ENCODE peak calls at places on chromosome 3, in five cellular contexts. R is Calu3, V is RWPE1, I is A673, A is sigmoid colon. C is an unnamed sample.
A peak's percentile ranks its signal among the peaks of the same experiment; 100 is the strongest.

GRCh38 chr3:128585974-128586373 is 64.6 kb downstream of the RPN1 start:
- DNase-seq in R (peak; percentile 69), I (no peak), V (no peak), A (no peak), C (no peak)

GRCh38 chr3:119311191-119311925 is 17.2 kb downstream of the ARHGAP31 start:
- DNase-seq in A (no peak), V (peak; percentile 64), R (no peak), I (no peak), C (no peak)

GRCh38 chr3:142724682-142725351 is 983 bp downstream of the TRPC1 start:
- DNase-seq in I (peak; percentile 21), A (peak; percentile 71), R (peak; percentile 55), V (peak; percentile 34), C (peak; percentile 66)

GRCh38 chr3:99721633-99722007 is 83.2 kb downstream of the COL8A1 start:
- DNase-seq in R (no peak), V (no peak), A (no peak), I (no peak), C (no peak)

GRCh38 chr3:165505657-165506056 is 309.5 kb upstream of the SLITRK3 start:
- DNase-seq in I (no peak), A (no peak), R (no peak), V (no peak), C (no peak)

GRCh38 chr3:182413061-182413460 is 380.2 kb upstream of the ATP11B start:
- DNase-seq in A (no peak), V (no peak), I (no peak), R (no peak), C (no peak)

GRCh38 chr3:182455011-182455410 is 338.3 kb upstream of the ATP11B start:
- DNase-seq in V (no peak), A (no peak), R (no peak), I (no peak), C (no peak)

GRCh38 chr3:16148783-16149182 is 25.7 kb upstream of the GALNT15 start:
- DNase-seq in R (no peak), V (no peak), I (peak; percentile 18), A (peak; percentile 96), C (no peak)

GRCh38 chr3:27614592-27614991 is 107.5 kb downstream of the EOMES start:
- DNase-seq in V (no peak), R (no peak), I (no peak), A (no peak), C (no peak)

GRCh38 chr3:89179355-89179997 is 72.1 kb downstream of the EPHA3 start:
- DNase-seq in R (no peak), I (peak; percentile 87), A (no peak), V (peak; percentile 8), C (no peak)

GRCh38 chr3:139020868-139021234 is at the start of gene PRR23B:
- DNase-seq in A (no peak), I (peak; percentile 14), R (no peak), V (no peak), C (no peak)

GRCh38 chr3:179418610-179419009 is 32.7 kb downstream of the GNB4 start:
- DNase-seq in A (no peak), I (no peak), V (no peak), R (no peak), C (no peak)

GRCh38 chr3:179425075-179425474 is 26.2 kb downstream of the GNB4 start:
- DNase-seq in R (no peak), A (no peak), I (no peak), V (no peak), C (no peak)

GRCh38 chr3:179416681-179417080 is 34.6 kb downstream of the GNB4 start:
- DNase-seq in I (no peak), V (no peak), R (no peak), A (no peak), C (no peak)

DNA sequence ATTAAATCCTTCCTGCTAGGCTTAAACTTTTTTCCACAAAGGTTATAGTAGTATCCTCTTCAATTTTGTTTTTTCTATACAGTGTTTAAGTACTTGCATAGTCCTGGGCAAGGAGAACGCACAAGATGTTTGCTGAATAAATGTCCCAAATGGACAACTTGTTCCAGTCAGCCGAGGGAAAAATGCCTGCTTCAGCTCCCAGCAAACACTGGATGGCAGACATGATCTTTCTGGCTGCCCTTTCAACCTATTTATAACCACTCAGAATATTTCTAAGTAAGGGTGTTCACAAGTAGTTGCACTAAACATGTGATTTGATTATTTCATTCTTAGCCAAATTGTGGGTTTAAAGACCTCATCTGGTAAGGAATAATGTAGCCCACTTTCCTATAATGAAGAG is 29.8 kb downstream of the GNB4 start:
- DNase-seq in R (no peak), V (peak; percentile 20), I (peak; percentile 35), A (no peak), C (no peak)
- TF ChIP-seq CTCF in R (no peak), V (peak; percentile 35), I (peak; percentile 47), A (peak; percentile 18), C (peak; percentile 25)

DNA sequence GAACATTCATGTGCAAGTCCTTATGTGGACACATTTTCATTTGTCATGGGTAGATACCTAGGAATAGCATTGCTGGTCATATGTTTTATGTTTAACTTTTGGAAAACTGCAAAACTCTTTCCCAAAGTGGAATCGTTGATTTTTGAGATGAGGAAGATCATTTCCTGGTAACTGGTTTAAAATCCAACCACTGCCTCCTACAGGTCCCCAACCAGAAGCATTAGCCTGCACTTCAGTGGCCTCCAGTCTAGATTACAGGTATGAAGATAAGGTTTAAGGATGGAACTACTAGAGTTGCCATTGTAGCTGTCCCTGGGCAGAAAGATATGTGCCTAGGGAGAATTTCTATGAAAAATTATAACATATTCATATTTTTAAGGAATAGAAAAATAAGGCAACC is 48.7 kb upstream of the BHLHE40 start:
- DNase-seq in R (no peak), A (no peak), I (no peak), V (no peak), C (no peak)
- TF ChIP-seq CTCF in R (no peak), A (no peak), I (no peak), V (no peak), C (no peak)

DNA sequence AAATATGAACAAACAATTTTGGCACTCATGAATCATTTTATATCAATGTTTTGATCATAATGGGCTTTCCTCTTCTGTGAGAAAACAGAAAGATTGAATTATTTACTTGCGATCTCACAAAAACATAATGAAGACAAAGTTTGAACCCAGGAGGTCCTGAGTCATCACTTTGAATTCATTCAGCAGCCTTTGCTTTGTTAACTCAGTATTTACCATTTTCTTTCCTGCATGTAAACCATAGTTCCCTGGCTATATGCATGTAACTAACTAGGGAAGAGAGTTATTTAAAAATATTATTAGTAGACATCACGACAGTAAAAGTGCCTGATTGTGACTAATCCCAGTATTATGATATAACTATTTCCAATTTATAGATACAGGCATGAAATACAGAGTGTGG is 1026.2 kb downstream of the PLOD2 start:
- DNase-seq in A (no peak), R (no peak), I (no peak), V (no peak), C (no peak)
- TF ChIP-seq CTCF in A (no peak), R (no peak), I (no peak), V (no peak), C (no peak)

GRCh38 chr3:180018588-180018987 is 18.1 kb downstream of the PEX5L start:
- DNase-seq in I (no peak), R (no peak), V (no peak), A (no peak), C (no peak)
- TF ChIP-seq CTCF in I (no peak), R (no peak), V (no peak), A (no peak), C (no peak)

DNA sequence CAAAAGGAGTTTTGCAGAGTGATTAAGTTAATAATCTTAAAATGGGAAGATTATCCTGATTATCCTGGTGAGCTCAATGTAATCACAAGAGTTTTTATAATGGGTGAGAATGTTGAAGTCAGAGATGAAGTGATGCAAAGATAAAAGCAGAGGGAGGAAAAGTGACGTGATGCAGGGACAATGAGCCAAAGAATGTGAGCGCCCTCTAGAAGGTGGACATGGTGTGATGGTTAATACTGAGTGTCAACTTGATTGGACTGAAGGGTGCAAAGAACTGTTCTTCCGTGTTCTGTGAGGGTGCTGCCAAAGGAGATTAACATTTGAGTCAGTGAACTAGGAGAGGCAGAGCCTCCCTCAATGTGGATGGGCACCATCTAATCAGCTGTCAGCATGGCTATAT is 569.6 kb upstream of the AGTR1 start:
- DNase-seq in R (no peak), A (no peak), I (peak; percentile 12), V (no peak), C (no peak)
- TF ChIP-seq CTCF in R (no peak), A (no peak), I (peak; percentile 29), V (no peak), C (no peak)

GRCh38 chr3:51279448-51279847 is 105.6 kb upstream of the MANF start:
- DNase-seq in A (no peak), I (no peak), V (no peak), R (no peak), C (no peak)
- TF ChIP-seq CTCF in A (no peak), I (no peak), V (no peak), R (no peak), C (no peak)

GRCh38 chr3:162398554-162398953 is 901.9 kb downstream of the OTOL1 start:
- DNase-seq in R (no peak), A (no peak), I (no peak), V (no peak), C (no peak)

DNA sequence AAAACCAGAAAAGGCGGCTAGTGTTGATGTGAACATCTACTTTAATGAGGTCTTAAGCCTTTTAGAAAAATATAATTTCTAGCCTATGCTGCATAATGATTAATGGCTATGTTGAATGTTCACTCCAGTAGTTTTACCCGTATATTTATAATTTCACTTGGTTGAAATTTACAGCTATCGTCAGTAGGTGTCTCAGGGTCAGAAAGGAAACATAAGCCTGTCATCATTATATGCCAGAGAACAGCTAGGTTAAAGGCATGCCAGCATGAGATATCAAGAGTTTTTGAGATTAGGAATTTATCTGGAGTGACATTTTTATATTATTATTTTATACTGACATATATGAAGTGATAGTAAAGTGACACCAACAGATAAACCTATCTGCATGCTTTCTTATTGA is 904.1 kb downstream of the OTOL1 start:
- DNase-seq in A (no peak), I (peak; percentile 4), V (no peak), R (no peak), C (no peak)
- TF ChIP-seq CTCF in A (no peak), I (no peak), V (no peak), R (peak; percentile 19), C (no peak)

GRCh38 chr3:13670292-13670691 is 121.4 kb downstream of the FBLN2 start:
- DNase-seq in A (no peak), R (no peak), I (no peak), V (no peak), C (no peak)

GRCh38 chr3:13676618-13677017 is 127.7 kb downstream of the FBLN2 start:
- DNase-seq in R (no peak), V (no peak), A (no peak), I (no peak), C (no peak)

GRCh38 chr3:13674538-13675185 is 125.7 kb downstream of the FBLN2 start:
- DNase-seq in V (no peak), R (no peak), I (no peak), A (no peak), C (no peak)

GRCh38 chr3:13671536-13672233 is 122.8 kb downstream of the FBLN2 start:
- DNase-seq in R (no peak), V (no peak), A (no peak), I (no peak), C (no peak)

DNA sequence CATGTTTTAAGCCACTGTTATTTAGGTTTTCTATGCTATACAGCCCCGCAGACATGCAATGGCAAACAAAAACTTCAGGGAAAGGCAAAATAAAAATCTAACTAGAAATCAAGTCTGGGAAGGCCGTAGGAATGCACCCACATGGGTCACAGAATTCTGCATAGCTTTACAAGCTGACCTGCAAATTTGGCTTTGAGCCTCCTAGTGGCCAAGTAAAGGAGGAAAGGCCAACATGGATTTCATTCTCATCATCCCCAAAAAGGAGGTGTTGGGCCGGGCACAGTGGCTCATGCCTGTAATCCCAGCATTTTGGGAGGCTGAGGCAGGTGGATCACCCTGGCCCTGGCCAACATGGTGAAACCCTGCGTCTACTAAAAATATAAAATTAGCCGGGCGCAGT is 124.3 kb downstream of the FBLN2 start:
- DNase-seq in V (no peak), R (no peak), A (no peak), I (no peak), C (no peak)
- TF ChIP-seq CTCF in V (peak; percentile 18), R (peak; percentile 33), A (no peak), I (peak; percentile 31), C (no peak)